ENCODE peak calls at places on chromosome X, in nine cellular contexts. F is tibial nerve, O is dorsolateral prefrontal cortex, J is GM12878, U is cardiac fibroblast, D is NCI-H2171 treated with DMSO at 0.1 percent for 48 hours, C is WERI-Rb-1, W is NCI-H1105, G is RPMI8226. N is an unnamed sample.

GRCh38 chrX:106177106-106177981 is 9.2 kb downstream of the PWWP3B start:
- DNase-seq in C (no peak), F (peak), J (no peak), O (peak), G (no peak), U (peak), D (no peak), W (peak), N (peak)

GRCh38 chrX:57451426-57452020 is 140.3 kb upstream of the ZXDB start:
- DNase-seq in C (no peak), O (no peak), G (no peak), F (no peak), W (no peak), D (no peak), U (peak), J (no peak), N (no peak)

GRCh38 chrX:37905436-37906147 is 58.2 kb upstream of the DYNLT3 start:
- DNase-seq in U (no peak), D (peak), F (no peak), C (peak), W (peak), J (no peak), O (no peak), G (peak), N (no peak)

GRCh38 chrX:67353651-67354370 is 190.0 kb upstream of the AR start:
- DNase-seq in U (peak), D (no peak), J (no peak), F (no peak), W (no peak), O (no peak), G (no peak), C (no peak), N (no peak)

GRCh38 chrX:119604778-119605177 is 1.4 kb downstream of the NKRF start:
- DNase-seq in D (no peak), O (no peak), G (no peak), C (no peak), F (no peak), U (no peak), W (no peak), J (no peak), N (no peak)

GRCh38 chrX:100928660-100929613 is at the start of gene XKRX:
- DNase-seq in G (peak), C (peak), F (peak), J (no peak), W (peak), O (no peak), U (peak), D (peak), N (no peak)

GRCh38 chrX:123797543-123798447 is 62.1 kb upstream of the XIAP start:
- DNase-seq in D (no peak), G (no peak), U (peak), C (no peak), F (no peak), W (no peak), O (no peak), J (no peak), N (no peak)

GRCh38 chrX:64447207-64447606 is 52.0 kb upstream of the MTMR8 start:
- DNase-seq in C (no peak), U (no peak), G (no peak), F (no peak), D (no peak), W (no peak), J (no peak), O (no peak), N (no peak)

GRCh38 chrX:74118503-74118902 is 185.5 kb upstream of the ZCCHC13 start:
- DNase-seq in D (no peak), G (no peak), J (no peak), O (no peak), U (no peak), C (no peak), W (no peak), F (no peak), N (no peak)

GRCh38 chrX:95058815-95059214 is 1384.8 kb downstream of the FAM133A start:
- DNase-seq in J (no peak), G (no peak), C (no peak), F (no peak), U (peak), O (no peak), W (no peak), D (no peak), N (no peak)

GRCh38 chrX:1294301-1295067 is 25.9 kb downstream of the CSF2RA start:
- DNase-seq in O (no peak), C (no peak), W (no peak), G (peak), U (no peak), F (no peak), D (no peak), J (no peak), N (no peak)

GRCh38 chrX:120260369-120260768 is 9.8 kb downstream of the ZBTB33 start:
- DNase-seq in J (no peak), G (peak), F (no peak), D (peak), W (peak), C (no peak), U (no peak), O (no peak), N (no peak)

GRCh38 chrX:13279279-13280009 is 40.4 kb downstream of the ATXN3L start:
- DNase-seq in W (no peak), J (no peak), F (no peak), D (no peak), C (no peak), O (no peak), G (no peak), U (no peak), N (no peak)

GRCh38 chrX:130025256-130025655 is 42.8 kb downstream of the BCORL1 start:
- DNase-seq in J (no peak), D (no peak), U (no peak), W (no peak), O (no peak), C (no peak), G (no peak), F (no peak), N (no peak)

GRCh38 chrX:85994228-85994627 is 53.1 kb downstream of the CHM start:
- DNase-seq in G (no peak), W (no peak), D (no peak), J (no peak), C (no peak), F (no peak), U (no peak), O (no peak), N (no peak)